ENCODE peak calls at places on chromosomes 13 and 19, in ten cellular contexts. B is AG10803, T is adrenal gland, Q is fibroblast of pulmonary artery, D is left ventricle myocardium inferior, Y is GM12878, G is tibial artery, M is lung, E is GM12865, H is endothelial cell. O is an unnamed sample.

GRCh38 chr19:38650911-38651584 is 3.6 kb downstream of the ACTN4 start:
- DNase-seq in M (peak), Q (peak), H (no peak), Y (no peak), T (peak), D (no peak), B (peak), G (no peak), E (no peak), O (no peak)

GRCh38 chr19:40163541-40164129 is 27.6 kb upstream of the MAP3K10 start:
- DNase-seq in G (no peak), Y (no peak), Q (no peak), E (peak), D (no peak), B (no peak), M (no peak), T (no peak), H (no peak), O (no peak)

GRCh38 chr19:46366620-46367277 is 19.9 kb downstream of the PPP5C start:
- DNase-seq in H (no peak), Y (no peak), G (no peak), E (no peak), Q (no peak), T (peak), B (no peak), M (no peak), D (no peak), O (no peak)

GRCh38 chr13:76620036-76620435 is 266.2 kb downstream of the KCTD12 start:
- DNase-seq in H (no peak), T (no peak), E (no peak), Y (no peak), B (no peak), G (no peak), M (no peak), D (no peak), Q (peak), O (no peak)

GRCh38 chr19:3788991-3789778 is 3.0 kb upstream of the MATK start:
- DNase-seq in T (no peak), B (no peak), H (no peak), G (no peak), Y (no peak), Q (no peak), D (no peak), E (no peak), M (no peak), O (no peak)

GRCh38 chr13:87954116-87954515 is 282.9 kb downstream of the SLITRK5 start:
- DNase-seq in H (no peak), G (no peak), T (no peak), M (no peak), Q (peak), Y (no peak), B (no peak), E (no peak), D (no peak), O (no peak)

GRCh38 chr19:57583521-57584416 is at the start of gene ZIK1:
- DNase-seq in H (peak), T (peak), Q (peak), D (peak), Y (peak), M (peak), E (peak), G (peak), B (peak), O (peak)

GRCh38 chr13:44040754-44041100 is 161.0 kb downstream of the LACC1 start:
- DNase-seq in H (no peak), Y (no peak), M (no peak), D (no peak), E (no peak), B (no peak), G (no peak), Q (peak), T (no peak), O (no peak)

GRCh38 chr19:48661746-48662145 is 11.1 kb downstream of the NTN5 start:
- DNase-seq in Q (no peak), B (no peak), D (no peak), T (no peak), H (no peak), G (no peak), Y (no peak), E (no peak), M (no peak), O (no peak)

GRCh38 chr13:101289764-101290163 is 126.5 kb downstream of the NALCN start:
- DNase-seq in Q (peak), E (peak), D (no peak), T (peak), G (no peak), Y (no peak), M (no peak), H (peak), B (peak), O (peak)

GRCh38 chr13:33153421-33154381 is 131.9 kb downstream of the STARD13 start:
- DNase-seq in Y (no peak), Q (peak), H (no peak), G (peak), D (peak), B (no peak), T (peak), M (no peak), E (no peak), O (no peak)

GRCh38 chr19:13935765-13936486 is 2.3 kb downstream of the PODNL1 start:
- DNase-seq in B (no peak), G (no peak), E (no peak), T (no peak), M (no peak), Q (no peak), H (no peak), Y (no peak), D (no peak), O (peak)

GRCh38 chr19:43331435-43332010 is 22.0 kb upstream of the CD177 start:
- DNase-seq in H (peak), M (no peak), E (no peak), Q (no peak), B (no peak), D (no peak), Y (no peak), G (no peak), T (no peak), O (no peak)

GRCh38 chr19:38506723-38507550 is 73.4 kb downstream of the RYR1 start:
- DNase-seq in D (peak), E (peak), B (peak), H (peak), M (peak), G (no peak), Q (peak), T (peak), Y (peak), O (peak)

GRCh38 chr19:33430674-33431277 is 57.3 kb downstream of the CEBPG start:
- DNase-seq in H (peak), E (peak), Q (peak), D (peak), Y (no peak), B (peak), M (peak), G (peak), T (peak), O (peak)

GRCh38 chr19:53892301-53892980 is 10.4 kb downstream of the PRKCG start:
- DNase-seq in M (no peak), Q (no peak), H (no peak), Y (no peak), E (no peak), G (no peak), D (no peak), B (no peak), T (no peak), O (peak)

GRCh38 chr19:1252221-1252817 is 3.9 kb downstream of the MIDN start:
- DNase-seq in D (peak), T (peak), B (peak), Y (no peak), G (peak), H (peak), M (peak), Q (peak), E (peak), O (no peak)

GRCh38 chr19:2260341-2260751 is 4.1 kb upstream of the JSRP1 start:
- DNase-seq in G (no peak), E (peak), H (no peak), D (no peak), Y (no peak), M (no peak), B (peak), T (no peak), Q (no peak), O (no peak)

GRCh38 chr13:57632276-57633140 is 964 bp downstream of the PCDH17 start:
- DNase-seq in D (no peak), G (peak), E (no peak), B (no peak), Y (no peak), T (peak), Q (peak), M (no peak), H (peak), O (peak)

GRCh38 chr13:31947506-31947905 is 84.1 kb upstream of the FRY start:
- DNase-seq in M (no peak), D (no peak), E (no peak), B (peak), H (no peak), Q (no peak), G (no peak), Y (no peak), T (no peak), O (no peak)

GRCh38 chr13:87884874-87885273 is 213.7 kb downstream of the SLITRK5 start:
- DNase-seq in B (no peak), T (no peak), Y (no peak), D (no peak), E (no peak), Q (peak), G (no peak), M (no peak), H (peak), O (no peak)

GRCh38 chr13:57630661-57631606 is 610 bp upstream of the PCDH17 start:
- DNase-seq in H (no peak), Y (no peak), G (no peak), Q (no peak), E (no peak), T (peak), M (no peak), B (no peak), D (no peak), O (peak)

GRCh38 chr13:86446311-86446710 is 647.1 kb upstream of the SLITRK6 start:
- DNase-seq in M (no peak), D (no peak), E (no peak), T (no peak), B (peak), G (no peak), Y (no peak), H (no peak), Q (peak), O (peak)

GRCh38 chr19:49058592-49058991 is 1.0 kb upstream of the CGB7 start:
- DNase-seq in G (no peak), D (no peak), Q (no peak), H (no peak), Y (no peak), T (no peak), E (peak), M (no peak), B (peak), O (no peak)

GRCh38 chr19:15303105-15303780 is 29.1 kb downstream of the BRD4 start:
- DNase-seq in E (no peak), Y (no peak), H (no peak), Q (no peak), D (no peak), G (no peak), B (peak), M (no peak), T (no peak), O (no peak)

GRCh38 chr19:49896863-49897621 is at the start of gene IL4I1:
- DNase-seq in E (peak), T (no peak), B (peak), M (no peak), Y (peak), H (no peak), D (no peak), Q (peak), G (no peak), O (no peak)

GRCh38 chr19:801861-802496 is 4.7 kb downstream of the PTBP1 start:
- DNase-seq in Q (peak), T (peak), B (peak), M (peak), D (no peak), E (no peak), Y (no peak), G (no peak), H (no peak), O (no peak)

GRCh38 chr19:21915411-21915810 is 79.4 kb upstream of the ZNF43 start:
- DNase-seq in B (no peak), T (no peak), Y (no peak), E (no peak), H (no peak), M (no peak), G (no peak), Q (no peak), D (no peak), O (no peak)

GRCh38 chr19:21907516-21907915 is 71.5 kb upstream of the ZNF43 start:
- DNase-seq in B (no peak), H (no peak), Y (no peak), E (no peak), D (no peak), G (no peak), Q (no peak), T (no peak), M (no peak), O (no peak)

GRCh38 chr19:21908066-21908465 is 72.1 kb upstream of the ZNF43 start:
- DNase-seq in E (no peak), M (no peak), Y (no peak), D (no peak), Q (no peak), B (no peak), T (no peak), H (no peak), G (no peak), O (no peak)

GRCh38 chr19:21910318-21910717 is 74.3 kb upstream of the ZNF43 start:
- DNase-seq in E (no peak), B (no peak), G (no peak), H (no peak), M (no peak), T (no peak), Q (no peak), D (no peak), Y (no peak), O (no peak)

DNA sequence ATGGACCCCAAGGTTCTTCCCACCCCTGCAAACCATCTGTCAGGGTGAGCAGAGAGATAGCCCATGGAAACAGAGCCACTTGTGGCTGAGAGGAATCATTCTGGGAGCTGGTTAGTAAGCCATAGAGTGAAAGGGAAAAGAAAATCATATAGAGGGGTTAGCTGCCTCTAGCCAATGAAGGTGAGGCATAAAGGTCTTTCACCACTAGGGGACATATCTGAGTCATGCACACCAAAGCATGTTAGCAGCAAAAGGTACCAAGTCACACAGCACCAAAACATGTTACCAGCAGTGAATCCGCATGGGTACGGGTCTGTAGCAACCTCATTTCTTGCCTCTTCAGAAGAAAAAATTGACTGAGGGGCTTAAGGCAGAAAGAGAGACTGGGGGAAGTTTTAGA is 76.7 kb upstream of the ZNF43 start:
- DNase-seq in H (no peak), M (no peak), D (no peak), Q (no peak), Y (no peak), B (no peak), E (no peak), G (no peak), T (no peak), O (no peak)
- TF ChIP-seq CTCF in H (no peak), M (no peak), D (no peak), Q (no peak), Y (no peak), B (no peak), E (no peak), G (no peak), T (no peak), O (no peak)

GRCh38 chr19:6767081-6767356 is 216 bp downstream of the SH2D3A start:
- DNase-seq in T (no peak), B (no peak), E (peak), Y (no peak), M (no peak), D (no peak), Q (no peak), G (no peak), H (no peak), O (no peak)

GRCh38 chr19:6766357-6767080 is 716 bp downstream of the SH2D3A start:
- DNase-seq in M (no peak), Y (no peak), H (no peak), E (no peak), G (no peak), T (no peak), D (no peak), Q (no peak), B (no peak), O (no peak)

GRCh38 chr19:6767357-6768235 is at the start of gene SH2D3A:
- DNase-seq in B (no peak), D (peak), T (peak), E (peak), Y (peak), G (no peak), M (peak), Q (peak), H (peak), O (peak)

GRCh38 chr19:6768236-6768785 is 1.1 kb upstream of the SH2D3A start:
- DNase-seq in Q (no peak), Y (no peak), T (no peak), M (no peak), B (no peak), E (peak), H (no peak), D (no peak), G (no peak), O (no peak)

GRCh38 chr19:6769006-6769637 is 1.9 kb upstream of the SH2D3A start:
- DNase-seq in B (peak), Y (no peak), D (no peak), Q (peak), E (peak), M (no peak), G (no peak), T (no peak), H (no peak), O (no peak)
- TF ChIP-seq CTCF in B (peak), Y (peak), D (peak), Q (peak), E (peak), M (no peak), G (peak), T (peak), H (peak), O (peak)

GRCh38 chr13:27449936-27450828 is at the start of gene MTIF3:
- DNase-seq in G (peak), D (peak), Y (peak), T (peak), H (peak), Q (peak), E (peak), M (peak), B (peak), O (peak)
- TF ChIP-seq CTCF in G (peak), D (peak), Y (no peak), T (peak), H (no peak), Q (no peak), E (peak), M (no peak), B (no peak), O (no peak)

DNA sequence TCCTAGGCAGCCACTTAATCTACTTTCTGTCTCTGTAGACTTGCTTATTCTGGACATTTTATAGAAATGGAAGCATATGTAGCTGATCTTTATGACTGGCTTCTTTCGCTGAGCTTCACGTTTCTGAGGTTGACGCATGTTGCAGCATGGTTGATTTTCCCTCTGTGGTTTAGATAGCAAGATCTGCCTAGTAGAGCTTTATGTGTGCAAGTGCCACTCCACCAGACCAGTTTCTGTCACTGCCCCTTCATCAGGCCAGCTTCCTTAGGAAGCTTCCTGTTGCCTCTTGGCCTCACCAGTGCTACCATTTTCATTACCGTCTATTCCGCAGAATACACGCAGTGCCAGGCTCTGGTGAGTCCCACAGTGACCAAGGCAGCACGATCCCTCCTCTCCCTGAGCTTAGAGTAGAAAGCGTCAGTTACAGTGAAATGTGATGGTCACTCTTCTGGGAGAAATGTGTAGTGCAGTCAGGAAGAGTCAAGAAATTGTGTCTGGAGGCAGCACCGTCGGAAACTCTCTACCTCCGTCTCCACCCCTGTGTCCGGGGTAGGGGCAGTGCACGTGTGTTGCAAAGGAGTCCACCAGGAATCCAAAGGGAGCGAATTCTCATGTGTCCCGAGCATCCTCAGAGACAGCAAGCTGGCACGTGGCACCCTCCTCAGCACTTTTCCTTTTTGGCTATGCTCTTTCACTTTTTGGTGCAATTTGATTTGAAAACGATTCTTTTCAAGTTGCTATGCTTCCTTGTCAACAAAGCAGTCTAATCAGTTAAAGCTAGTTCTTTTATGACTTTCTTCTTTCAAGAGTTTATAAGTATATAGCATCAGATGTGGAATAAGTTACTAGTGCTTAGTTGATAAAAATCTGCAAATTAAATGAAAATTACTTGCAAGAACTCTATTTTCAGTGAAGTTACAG is 45.4 kb upstream of the GPR183 start:
- DNase-seq in T (no peak), Q (no peak), E (no peak), B (no peak), D (no peak), M (no peak), Y (no peak), G (no peak), H (no peak), O (no peak)
- TF ChIP-seq CTCF in T (no peak), Q (no peak), E (no peak), B (no peak), D (no peak), M (no peak), Y (no peak), G (no peak), H (no peak), O (no peak)